ENCODE peak calls at places on chromosomes 16 and 17, in ten cellular contexts. One of them, this sample, is unnamed.

GRCh38 chr16:154223-155030 is 2.0 kb downstream of the HBZ start:
- DNase-seq in activated CD4-positive, alpha-beta T cell treated with anti-CD3 and anti-CD28 coated beads for 1 hour: no peak
- DNase-seq in fibroblast of mammary gland: peak
- DNase-seq in activated effector memory CD4-positive, alpha-beta T cell treated with Interleukin-2 at 50 U/mL for 16 hours: no peak
- DNase-seq in stimulated activated CD4-positive, alpha-beta T cell treated with anti-CD3 and anti-CD28 coated beads, Interleukin-4, amount 100 ng/mL, for 4 hours: no peak
- DNase-seq in aorta: no peak
- DNase-seq in glutamatergic neuron: no peak
- DNase-seq in mucosa of descending colon: peak
- DNase-seq in stimulated activated naive CD4-positive, alpha-beta T cell treated with Interleukin-2 at 50 U/mL for 16 hours: no peak
- DNase-seq in fibroblast of lung: peak
- DNase-seq in this sample: no peak

GRCh38 chr16:30967795-30968194 is 10.2 kb downstream of the SETD1A start:
- DNase-seq in activated CD4-positive, alpha-beta T cell treated with anti-CD3 and anti-CD28 coated beads for 1 hour: no peak
- DNase-seq in fibroblast of mammary gland: peak
- DNase-seq in activated effector memory CD4-positive, alpha-beta T cell treated with Interleukin-2 at 50 U/mL for 16 hours: no peak
- DNase-seq in stimulated activated CD4-positive, alpha-beta T cell treated with anti-CD3 and anti-CD28 coated beads, Interleukin-4, amount 100 ng/mL, for 4 hours: no peak
- DNase-seq in aorta: no peak
- DNase-seq in glutamatergic neuron: no peak
- DNase-seq in mucosa of descending colon: no peak
- DNase-seq in stimulated activated naive CD4-positive, alpha-beta T cell treated with Interleukin-2 at 50 U/mL for 16 hours: no peak
- DNase-seq in fibroblast of lung: no peak
- DNase-seq in this sample: no peak

GRCh38 chr17:50649042-50649908 is 14.6 kb downstream of the ABCC3 start:
- DNase-seq in activated CD4-positive, alpha-beta T cell treated with anti-CD3 and anti-CD28 coated beads for 1 hour: no peak
- DNase-seq in fibroblast of mammary gland: peak
- DNase-seq in activated effector memory CD4-positive, alpha-beta T cell treated with Interleukin-2 at 50 U/mL for 16 hours: no peak
- DNase-seq in stimulated activated CD4-positive, alpha-beta T cell treated with anti-CD3 and anti-CD28 coated beads, Interleukin-4, amount 100 ng/mL, for 4 hours: no peak
- DNase-seq in aorta: no peak
- DNase-seq in glutamatergic neuron: no peak
- DNase-seq in mucosa of descending colon: no peak
- DNase-seq in stimulated activated naive CD4-positive, alpha-beta T cell treated with Interleukin-2 at 50 U/mL for 16 hours: no peak
- DNase-seq in fibroblast of lung: peak
- DNase-seq in this sample: no peak

GRCh38 chr17:35931794-35932419 is 1.3 kb upstream of the RDM1 start:
- DNase-seq in activated CD4-positive, alpha-beta T cell treated with anti-CD3 and anti-CD28 coated beads for 1 hour: no peak
- DNase-seq in fibroblast of mammary gland: peak
- DNase-seq in activated effector memory CD4-positive, alpha-beta T cell treated with Interleukin-2 at 50 U/mL for 16 hours: no peak
- DNase-seq in stimulated activated CD4-positive, alpha-beta T cell treated with anti-CD3 and anti-CD28 coated beads, Interleukin-4, amount 100 ng/mL, for 4 hours: no peak
- DNase-seq in aorta: peak
- DNase-seq in glutamatergic neuron: no peak
- DNase-seq in mucosa of descending colon: no peak
- DNase-seq in stimulated activated naive CD4-positive, alpha-beta T cell treated with Interleukin-2 at 50 U/mL for 16 hours: no peak
- DNase-seq in fibroblast of lung: peak
- DNase-seq in this sample: no peak

GRCh38 chr17:58344047-58344790 is 7.8 kb downstream of the SUPT4H1 start:
- DNase-seq in activated CD4-positive, alpha-beta T cell treated with anti-CD3 and anti-CD28 coated beads for 1 hour: peak
- DNase-seq in fibroblast of mammary gland: no peak
- DNase-seq in activated effector memory CD4-positive, alpha-beta T cell treated with Interleukin-2 at 50 U/mL for 16 hours: peak
- DNase-seq in stimulated activated CD4-positive, alpha-beta T cell treated with anti-CD3 and anti-CD28 coated beads, Interleukin-4, amount 100 ng/mL, for 4 hours: peak
- DNase-seq in aorta: no peak
- DNase-seq in glutamatergic neuron: no peak
- DNase-seq in mucosa of descending colon: peak
- DNase-seq in stimulated activated naive CD4-positive, alpha-beta T cell treated with Interleukin-2 at 50 U/mL for 16 hours: peak
- DNase-seq in fibroblast of lung: no peak
- DNase-seq in this sample: no peak

GRCh38 chr17:57274162-57274561 is 17.8 kb downstream of the MSI2 start:
- DNase-seq in activated CD4-positive, alpha-beta T cell treated with anti-CD3 and anti-CD28 coated beads for 1 hour: no peak
- DNase-seq in fibroblast of mammary gland: no peak
- DNase-seq in activated effector memory CD4-positive, alpha-beta T cell treated with Interleukin-2 at 50 U/mL for 16 hours: no peak
- DNase-seq in stimulated activated CD4-positive, alpha-beta T cell treated with anti-CD3 and anti-CD28 coated beads, Interleukin-4, amount 100 ng/mL, for 4 hours: no peak
- DNase-seq in aorta: no peak
- DNase-seq in glutamatergic neuron: no peak
- DNase-seq in mucosa of descending colon: no peak
- DNase-seq in stimulated activated naive CD4-positive, alpha-beta T cell treated with Interleukin-2 at 50 U/mL for 16 hours: no peak
- DNase-seq in fibroblast of lung: no peak
- DNase-seq in this sample: no peak

GRCh38 chr16:85369741-85370528 is 243.2 kb upstream of the GSE1 start:
- DNase-seq in activated CD4-positive, alpha-beta T cell treated with anti-CD3 and anti-CD28 coated beads for 1 hour: peak
- DNase-seq in fibroblast of mammary gland: peak
- DNase-seq in activated effector memory CD4-positive, alpha-beta T cell treated with Interleukin-2 at 50 U/mL for 16 hours: peak
- DNase-seq in stimulated activated CD4-positive, alpha-beta T cell treated with anti-CD3 and anti-CD28 coated beads, Interleukin-4, amount 100 ng/mL, for 4 hours: peak
- DNase-seq in aorta: peak
- DNase-seq in glutamatergic neuron: peak
- DNase-seq in mucosa of descending colon: peak
- DNase-seq in stimulated activated naive CD4-positive, alpha-beta T cell treated with Interleukin-2 at 50 U/mL for 16 hours: peak
- DNase-seq in fibroblast of lung: no peak
- DNase-seq in this sample: no peak

GRCh38 chr16:57815987-57816745 is 13.9 kb upstream of the KIFC3 start:
- DNase-seq in activated CD4-positive, alpha-beta T cell treated with anti-CD3 and anti-CD28 coated beads for 1 hour: no peak
- DNase-seq in fibroblast of mammary gland: peak
- DNase-seq in activated effector memory CD4-positive, alpha-beta T cell treated with Interleukin-2 at 50 U/mL for 16 hours: peak
- DNase-seq in stimulated activated CD4-positive, alpha-beta T cell treated with anti-CD3 and anti-CD28 coated beads, Interleukin-4, amount 100 ng/mL, for 4 hours: peak
- DNase-seq in aorta: peak
- DNase-seq in glutamatergic neuron: peak
- DNase-seq in mucosa of descending colon: peak
- DNase-seq in stimulated activated naive CD4-positive, alpha-beta T cell treated with Interleukin-2 at 50 U/mL for 16 hours: peak
- DNase-seq in fibroblast of lung: peak
- DNase-seq in this sample: peak

GRCh38 chr16:11198817-11199216 is 57.2 kb downstream of the SOCS1 start:
- DNase-seq in activated CD4-positive, alpha-beta T cell treated with anti-CD3 and anti-CD28 coated beads for 1 hour: no peak
- DNase-seq in fibroblast of mammary gland: no peak
- DNase-seq in activated effector memory CD4-positive, alpha-beta T cell treated with Interleukin-2 at 50 U/mL for 16 hours: no peak
- DNase-seq in stimulated activated CD4-positive, alpha-beta T cell treated with anti-CD3 and anti-CD28 coated beads, Interleukin-4, amount 100 ng/mL, for 4 hours: no peak
- DNase-seq in aorta: no peak
- DNase-seq in glutamatergic neuron: no peak
- DNase-seq in mucosa of descending colon: peak
- DNase-seq in stimulated activated naive CD4-positive, alpha-beta T cell treated with Interleukin-2 at 50 U/mL for 16 hours: no peak
- DNase-seq in fibroblast of lung: no peak
- DNase-seq in this sample: no peak

GRCh38 chr17:31877911-31878702 is 19.1 kb upstream of the COPRS start:
- DNase-seq in activated CD4-positive, alpha-beta T cell treated with anti-CD3 and anti-CD28 coated beads for 1 hour: no peak
- DNase-seq in fibroblast of mammary gland: peak
- DNase-seq in activated effector memory CD4-positive, alpha-beta T cell treated with Interleukin-2 at 50 U/mL for 16 hours: no peak
- DNase-seq in stimulated activated CD4-positive, alpha-beta T cell treated with anti-CD3 and anti-CD28 coated beads, Interleukin-4, amount 100 ng/mL, for 4 hours: no peak
- DNase-seq in aorta: peak
- DNase-seq in glutamatergic neuron: no peak
- DNase-seq in mucosa of descending colon: no peak
- DNase-seq in stimulated activated naive CD4-positive, alpha-beta T cell treated with Interleukin-2 at 50 U/mL for 16 hours: peak
- DNase-seq in fibroblast of lung: peak
- DNase-seq in this sample: no peak

GRCh38 chr16:10521681-10522274 is 58.6 kb downstream of the EMP2 start:
- DNase-seq in activated CD4-positive, alpha-beta T cell treated with anti-CD3 and anti-CD28 coated beads for 1 hour: no peak
- DNase-seq in fibroblast of mammary gland: peak
- DNase-seq in activated effector memory CD4-positive, alpha-beta T cell treated with Interleukin-2 at 50 U/mL for 16 hours: no peak
- DNase-seq in stimulated activated CD4-positive, alpha-beta T cell treated with anti-CD3 and anti-CD28 coated beads, Interleukin-4, amount 100 ng/mL, for 4 hours: peak
- DNase-seq in aorta: peak
- DNase-seq in glutamatergic neuron: peak
- DNase-seq in mucosa of descending colon: peak
- DNase-seq in stimulated activated naive CD4-positive, alpha-beta T cell treated with Interleukin-2 at 50 U/mL for 16 hours: no peak
- DNase-seq in fibroblast of lung: peak
- DNase-seq in this sample: no peak

GRCh38 chr16:19505600-19506303 is 16.1 kb downstream of the GDE1 start:
- DNase-seq in activated CD4-positive, alpha-beta T cell treated with anti-CD3 and anti-CD28 coated beads for 1 hour: no peak
- DNase-seq in fibroblast of mammary gland: peak
- DNase-seq in activated effector memory CD4-positive, alpha-beta T cell treated with Interleukin-2 at 50 U/mL for 16 hours: no peak
- DNase-seq in stimulated activated CD4-positive, alpha-beta T cell treated with anti-CD3 and anti-CD28 coated beads, Interleukin-4, amount 100 ng/mL, for 4 hours: no peak
- DNase-seq in aorta: no peak
- DNase-seq in glutamatergic neuron: no peak
- DNase-seq in mucosa of descending colon: no peak
- DNase-seq in stimulated activated naive CD4-positive, alpha-beta T cell treated with Interleukin-2 at 50 U/mL for 16 hours: no peak
- DNase-seq in fibroblast of lung: peak
- DNase-seq in this sample: no peak